ENCODE peak calls at places on chromosomes 1 and 21, in nine cellular contexts. R is AML-193; H is epithelial cell of esophagus; Y is activated naive CD4-positive, alpha-beta T cell treated with Interleukin-2 at 50 U/mL for 16 hours; Q is H54; C is NCI-H1694; G is D341Med; T is CD8-positive, alpha-beta memory T cell; F is activated T-cell treated with anti-CD3 and anti-CD28 coated beads for 24 hours. K is an unnamed sample.

GRCh38 chr1:109806733-109807397 is 43.1 kb upstream of the EPS8L3 start:
- DNase-seq in R (no peak), H (no peak), Y (no peak), Q (no peak), C (no peak), G (no peak), T (no peak), F (no peak), K (no peak)

GRCh38 chr1:5680600-5680999 is 311.6 kb downstream of the NPHP4 start:
- DNase-seq in R (no peak), H (no peak), Y (no peak), Q (no peak), C (no peak), G (no peak), T (no peak), F (no peak), K (no peak)

GRCh38 chr1:36096500-36097412 is 8.1 kb downstream of the ADPRS start:
- DNase-seq in R (no peak), H (no peak), Y (no peak), Q (no peak), C (no peak), G (peak), T (no peak), F (no peak), K (no peak)

GRCh38 chr1:54800041-54800898 is 853 bp downstream of the TTC22 start:
- DNase-seq in R (no peak), H (no peak), Y (no peak), Q (no peak), C (no peak), G (no peak), T (no peak), F (no peak), K (no peak)

GRCh38 chr1:100955322-100955721 is 59.4 kb downstream of the SLC30A7 start:
- DNase-seq in R (no peak), H (peak), Y (no peak), Q (peak), C (no peak), G (no peak), T (no peak), F (no peak), K (no peak)

GRCh38 chr1:3548156-3548893 is 63.0 kb downstream of the MEGF6 start:
- DNase-seq in R (no peak), H (no peak), Y (no peak), Q (peak), C (no peak), G (no peak), T (no peak), F (no peak), K (no peak)

GRCh38 chr1:16155537-16156410 is at the start of gene EPHA2:
- DNase-seq in R (no peak), H (peak), Y (peak), Q (peak), C (no peak), G (peak), T (no peak), F (no peak), K (no peak)

GRCh38 chr1:172359531-172359991 is 60.9 kb upstream of the C1orf105 start:
- DNase-seq in R (no peak), H (peak), Y (no peak), Q (no peak), C (peak), G (no peak), T (no peak), F (no peak), K (no peak)

GRCh38 chr1:184075040-184076029 is 23.8 kb downstream of the TSEN15 start:
- DNase-seq in R (peak), H (peak), Y (no peak), Q (no peak), C (peak), G (peak), T (no peak), F (no peak), K (no peak)

GRCh38 chr1:61839702-61840101 is 97.4 kb downstream of the PATJ start:
- DNase-seq in R (no peak), H (peak), Y (no peak), Q (no peak), C (no peak), G (no peak), T (no peak), F (no peak), K (no peak)

GRCh38 chr1:42142894-42143675 is 10.1 kb upstream of the GUCA2B start:
- DNase-seq in R (no peak), H (peak), Y (no peak), Q (no peak), C (no peak), G (no peak), T (no peak), F (no peak), K (no peak)

GRCh38 chr1:16042096-16042495 is 1.5 kb upstream of the CLCNKB start:
- DNase-seq in R (no peak), H (no peak), Y (no peak), Q (no peak), C (no peak), G (no peak), T (no peak), F (no peak), K (no peak)

GRCh38 chr1:41486053-41486891 is 1.8 kb upstream of the EDN2 start:
- DNase-seq in R (no peak), H (no peak), Y (no peak), Q (no peak), C (no peak), G (no peak), T (no peak), F (no peak), K (no peak)

GRCh38 chr1:65440915-65441314 is 20.4 kb downstream of the LEPR start:
- DNase-seq in R (no peak), H (no peak), Y (no peak), Q (no peak), C (no peak), G (no peak), T (no peak), F (no peak), K (no peak)

GRCh38 chr21:42496839-42497202 is 797 bp upstream of the RSPH1 start:
- DNase-seq in R (no peak), H (no peak), Y (no peak), Q (no peak), C (no peak), G (no peak), T (no peak), F (no peak), K (no peak)

GRCh38 chr1:74508449-74508848 is 4.0 kb downstream of the LRRC53 start:
- DNase-seq in R (no peak), H (no peak), Y (no peak), Q (no peak), C (no peak), G (no peak), T (no peak), F (no peak), K (no peak)

GRCh38 chr1:22275211-22275610 is 132.3 kb upstream of the WNT4 start:
- DNase-seq in R (no peak), H (peak), Y (no peak), Q (no peak), C (no peak), G (no peak), T (no peak), F (no peak), K (no peak)

GRCh38 chr1:84298336-84298687 is 3.2 kb upstream of the SAMD13 start:
- DNase-seq in R (peak), H (peak), Y (peak), Q (peak), C (no peak), G (peak), T (peak), F (peak), K (peak)

GRCh38 chr1:178564086-178564782 is 51.3 kb downstream of the TEX35 start:
- DNase-seq in R (no peak), H (no peak), Y (no peak), Q (no peak), C (no peak), G (no peak), T (no peak), F (no peak), K (no peak)

GRCh38 chr1:9538669-9539164 is 548 bp upstream of the SLC25A33 start:
- DNase-seq in R (no peak), H (no peak), Y (no peak), Q (no peak), C (no peak), G (no peak), T (peak), F (no peak), K (no peak)

GRCh38 chr1:91137173-91137852 is 115.5 kb upstream of the ZNF644 start:
- DNase-seq in R (no peak), H (no peak), Y (no peak), Q (no peak), C (no peak), G (no peak), T (no peak), F (no peak), K (no peak)

GRCh38 chr21:39057121-39057520 is 126.1 kb downstream of the PSMG1 start:
- DNase-seq in R (no peak), H (peak), Y (no peak), Q (no peak), C (no peak), G (no peak), T (no peak), F (no peak), K (no peak)

GRCh38 chr1:202291961-202292712 is 49.6 kb downstream of the UBE2T start:
- DNase-seq in R (no peak), H (peak), Y (no peak), Q (peak), C (no peak), G (peak), T (no peak), F (no peak), K (no peak)

GRCh38 chr1:30823627-30823968 is 66.0 kb upstream of the LAPTM5 start:
- DNase-seq in R (no peak), H (no peak), Y (no peak), Q (no peak), C (no peak), G (no peak), T (no peak), F (no peak), K (no peak)

GRCh38 chr1:178126790-178127189 is 32.9 kb downstream of the RASAL2 start:
- DNase-seq in R (no peak), H (peak), Y (no peak), Q (no peak), C (no peak), G (no peak), T (no peak), F (no peak), K (no peak)

GRCh38 chr1:914891-915280 is 8.8 kb upstream of the SAMD11 start:
- DNase-seq in R (no peak), H (no peak), Y (no peak), Q (no peak), C (no peak), G (no peak), T (peak), F (no peak), K (no peak)

GRCh38 chr1:226061793-226062557 is 541 bp upstream of the H3-3A start:
- DNase-seq in R (peak), H (peak), Y (peak), Q (peak), C (peak), G (peak), T (no peak), F (peak), K (no peak)

GRCh38 chr1:207309775-207310273 is 11.7 kb upstream of the CD55 start:
- DNase-seq in R (peak), H (peak), Y (no peak), Q (peak), C (no peak), G (peak), T (no peak), F (no peak), K (no peak)

GRCh38 chr1:81232505-81232904 is 568.2 kb upstream of the ADGRL2 start:
- DNase-seq in R (no peak), H (no peak), Y (no peak), Q (no peak), C (no peak), G (no peak), T (no peak), F (no peak), K (no peak)

GRCh38 chr1:46490603-46491499 is 1.2 kb downstream of the DMBX1 start:
- DNase-seq in R (no peak), H (peak), Y (no peak), Q (no peak), C (no peak), G (peak), T (no peak), F (no peak), K (no peak)

K was measured in stimulated activated naive B cell treated with anti-CD40 and anti-IgM and Interleukin-4, amounts not matched to agents 10 μg/mL and 1 μg/mL and 100 μg/mL, for 72 hours.